ENCODE peak calls at places on chromosomes 1 and 21, in four cellular contexts. C is foreskin fibroblast, A is cardiac fibroblast, Z is heart left ventricle. I is an unnamed sample.

GRCh38 chr1:93321720-93322119 is 24.0 kb upstream of the DR1 start:
- DNase-seq in C (no peak), A (no peak), Z (no peak), I (no peak)

GRCh38 chr1:237751090-237751489 is 139.6 kb downstream of the ZP4 start:
- DNase-seq in C (no peak), A (no peak), Z (no peak), I (no peak)

GRCh38 chr1:61743716-61744620 is 1.7 kb downstream of the PATJ start:
- DNase-seq in C (no peak), A (no peak), Z (no peak), I (no peak)

GRCh38 chr1:210231846-210232523 is 611 bp upstream of the SERTAD4 start:
- DNase-seq in C (peak; percentile 64), A (peak; percentile 75), Z (peak; percentile 47), I (peak; percentile 61)

GRCh38 chr1:81554108-81554507 is 246.6 kb upstream of the ADGRL2 start:
- DNase-seq in C (no peak), A (no peak), Z (no peak), I (no peak)

GRCh38 chr1:51899022-51899421 is 20.5 kb upstream of the NRDC start:
- DNase-seq in C (no peak), A (no peak), Z (no peak), I (no peak)

GRCh38 chr1:27145934-27146354 is 9.0 kb downstream of the SLC9A1 start:
- DNase-seq in C (peak; percentile 83), A (peak; percentile 60), Z (no peak), I (peak; percentile 79)

GRCh38 chr1:226403522-226404034 is 4.3 kb downstream of the PARP1 start:
- DNase-seq in C (peak; percentile 14), A (peak; percentile 16), Z (no peak), I (peak; percentile 15)

GRCh38 chr1:231827337-231828105 is 200.9 kb downstream of the DISC1 start:
- DNase-seq in C (peak; percentile 71), A (peak; percentile 81), Z (no peak), I (peak; percentile 97)

GRCh38 chr21:42480736-42481135 is 15.3 kb downstream of the RSPH1 start:
- DNase-seq in C (no peak), A (no peak), Z (no peak), I (no peak)

GRCh38 chr21:32412162-32412997 is at the start of gene EVA1C:
- DNase-seq in C (peak; percentile 43), A (peak; percentile 86), Z (peak; percentile 77), I (no peak)

DNA sequence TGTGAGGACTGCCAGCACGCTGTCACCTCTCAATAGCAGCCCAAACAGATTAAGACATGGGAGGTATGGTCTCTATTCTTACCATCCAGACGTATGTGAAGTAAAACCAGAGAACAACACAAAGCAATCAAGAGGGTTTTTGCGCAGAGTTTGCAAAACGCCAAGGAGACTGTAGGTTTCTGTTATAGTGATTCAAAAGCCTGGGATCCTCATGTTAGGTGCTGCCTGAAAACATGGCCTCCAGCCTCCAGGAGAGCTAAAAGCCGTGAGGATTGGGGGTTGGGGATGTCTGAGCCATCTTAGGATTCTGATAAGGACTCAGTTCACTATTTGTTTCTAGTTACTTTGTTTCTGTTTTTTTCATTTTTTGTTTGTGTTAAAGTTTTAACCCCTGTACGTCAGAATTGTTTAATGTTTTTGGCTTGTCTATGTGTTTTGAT is 4.2 kb upstream of the CCT8 start:
- DNase-seq in C (no peak), A (peak; percentile 46), Z (no peak), I (peak; percentile 32)
- H3K4me3 ChIP-seq in C (peak overlapping the region; percentile 39), A (peak overlapping the region; percentile 45), Z (peak overlapping the region; percentile 60), I (peak overlapping the region; percentile 59)

DNA sequence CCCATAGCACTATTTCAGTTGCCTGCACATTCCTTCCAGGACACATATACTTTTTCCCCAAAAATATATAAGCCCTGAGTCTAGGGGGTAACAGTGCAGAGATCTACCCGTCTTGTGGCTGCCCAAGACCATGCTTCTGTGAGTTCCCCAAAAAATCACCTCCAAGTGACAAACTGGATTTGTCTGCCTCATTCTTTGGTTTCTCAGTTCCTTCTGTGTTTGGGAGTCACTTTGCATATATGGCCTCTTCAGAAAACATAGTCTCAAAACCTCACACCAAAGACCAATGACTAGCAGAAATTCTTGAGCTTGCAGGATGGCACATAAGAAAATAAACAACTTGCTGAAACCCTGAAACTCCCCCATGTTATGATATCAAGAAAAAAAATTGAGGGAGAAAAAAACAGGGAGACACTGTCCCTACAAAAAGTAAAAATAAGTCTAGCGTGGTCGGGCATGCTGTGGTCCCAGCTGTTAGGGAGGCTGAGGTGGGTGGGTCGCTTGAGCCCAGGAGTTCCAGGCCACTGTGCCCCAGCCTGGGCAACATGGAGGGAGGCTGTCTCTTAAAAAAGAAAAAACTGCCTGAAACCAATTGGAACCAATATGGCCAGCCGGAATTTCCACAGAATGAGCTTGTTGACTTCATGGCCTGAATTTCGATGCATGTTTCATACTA is 8.0 kb downstream of the JMJD4 start:
- DNase-seq in C (no peak), A (no peak), Z (no peak), I (no peak)
- H3K4me3 ChIP-seq in C (no peak overlapping the region), A (no peak overlapping the region), Z (no peak overlapping the region), I (no peak overlapping the region)

GRCh38 chr1:74549351-74549750 is 36.9 kb upstream of the LRRC53 start:
- DNase-seq in C (no peak), A (no peak), Z (no peak), I (no peak)
- H3K4me3 ChIP-seq in C (no peak overlapping the region), A (no peak overlapping the region), Z (no peak overlapping the region), I (no peak overlapping the region)

DNA sequence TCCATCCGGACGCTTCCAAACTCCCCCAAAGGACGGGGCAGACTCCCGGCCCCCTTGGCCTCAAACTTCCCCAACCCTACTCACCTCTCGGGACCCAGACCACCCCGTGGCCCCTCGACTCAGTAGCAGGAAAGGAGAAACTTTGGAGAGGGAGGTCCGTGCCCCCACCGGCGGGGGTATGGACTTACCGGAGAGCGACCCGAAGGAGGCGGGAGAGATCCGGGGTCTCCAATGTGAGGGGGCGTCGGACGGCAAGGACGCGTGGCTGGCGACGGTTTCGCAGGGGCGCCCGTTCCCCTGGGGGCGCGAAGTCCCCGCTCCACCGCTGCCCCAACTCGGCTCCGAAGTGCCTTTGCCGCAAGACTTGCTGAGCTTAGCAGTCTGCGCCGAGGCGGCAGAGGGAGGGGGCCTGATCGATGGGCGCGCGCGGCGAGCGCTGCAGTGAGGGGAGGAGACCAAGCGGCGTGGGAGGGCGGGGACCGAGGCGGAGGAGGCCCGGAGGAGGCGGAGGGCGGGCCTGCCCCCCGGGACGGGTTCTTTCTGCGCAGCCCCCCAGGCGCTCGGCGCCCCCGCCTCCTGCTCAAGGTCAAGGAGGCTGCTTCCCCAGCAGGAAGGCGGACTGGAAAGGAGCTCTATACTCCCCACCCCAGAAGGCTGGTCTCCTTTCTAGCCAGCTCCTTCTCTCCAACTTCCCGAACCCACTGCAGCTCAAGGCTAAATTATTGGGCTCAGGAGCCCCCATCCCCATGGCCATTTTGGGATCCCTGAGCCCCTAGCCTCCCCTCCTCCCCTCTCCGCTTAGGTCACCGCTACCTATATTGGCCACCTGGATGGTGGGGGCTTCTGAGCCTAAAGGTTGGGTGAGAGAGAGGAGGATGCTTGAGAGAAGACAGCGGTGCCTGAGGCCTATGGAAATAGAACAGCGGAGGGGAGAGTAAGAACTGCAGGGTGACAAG is at the start of gene SYT2:
- DNase-seq in C (no peak), A (peak; percentile 28), Z (no peak), I (no peak)
- H3K4me3 ChIP-seq in C (no peak within 1 kb of the TSS), A (no peak within 1 kb of the TSS), Z (peak within 1 kb of the TSS; percentile 23), I (no peak within 1 kb of the TSS)

GRCh38 chr1:36122463-36123025 is 2.5 kb downstream of the COL8A2 start:
- DNase-seq in C (no peak), A (no peak), Z (no peak), I (no peak)

GRCh38 chr1:36123357-36123756 is 1.7 kb downstream of the COL8A2 start:
- DNase-seq in C (no peak), A (no peak), Z (no peak), I (peak; percentile 37)

GRCh38 chr1:36126005-36126716 is 1.1 kb upstream of the COL8A2 start:
- DNase-seq in C (no peak), A (no peak), Z (no peak), I (no peak)

GRCh38 chr1:36125129-36125991 is at the start of gene COL8A2:
- DNase-seq in C (no peak), A (no peak), Z (no peak), I (no peak)

DNA sequence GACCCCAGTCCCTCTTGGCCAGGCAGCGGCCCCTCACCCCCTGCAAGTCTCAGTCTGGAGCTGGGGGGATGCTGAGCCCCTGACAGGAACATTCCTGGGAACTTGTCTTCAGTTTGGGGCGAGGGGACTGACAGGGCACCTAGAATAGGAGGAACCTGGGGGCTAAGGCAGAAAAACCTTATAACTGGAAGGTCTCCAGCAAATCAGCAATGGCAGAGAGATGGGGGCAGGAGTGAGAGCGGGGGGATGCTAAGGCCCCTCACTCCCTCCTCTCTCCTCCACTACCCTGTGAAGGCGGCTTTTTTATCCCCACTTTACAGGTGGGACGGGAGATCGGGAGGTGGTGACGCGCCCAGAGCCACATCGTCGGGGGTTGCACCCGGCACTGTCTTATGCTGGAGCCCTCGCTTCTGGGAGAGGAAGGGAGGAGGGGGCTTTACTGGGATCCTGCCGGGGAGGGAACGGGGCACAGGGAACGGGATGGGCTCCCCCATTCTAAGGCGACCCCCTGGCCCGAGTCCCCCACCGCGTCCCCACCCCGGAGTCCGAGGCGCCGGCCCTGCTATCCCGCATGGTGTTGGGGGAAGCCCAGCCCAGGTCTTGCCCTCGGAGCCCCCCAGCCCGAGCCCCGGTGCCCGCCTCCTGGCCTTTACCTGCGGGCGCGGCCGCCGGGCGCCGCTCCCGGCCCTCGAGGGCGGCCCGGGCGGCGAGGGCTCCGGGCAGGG is 456 bp downstream of the COL8A2 start:
- DNase-seq in C (no peak), A (no peak), Z (no peak), I (no peak)
- H3K4me3 ChIP-seq in C (no peak overlapping the region), A (no peak overlapping the region), Z (no peak overlapping the region), I (peak overlapping the region; percentile 39)

DNA sequence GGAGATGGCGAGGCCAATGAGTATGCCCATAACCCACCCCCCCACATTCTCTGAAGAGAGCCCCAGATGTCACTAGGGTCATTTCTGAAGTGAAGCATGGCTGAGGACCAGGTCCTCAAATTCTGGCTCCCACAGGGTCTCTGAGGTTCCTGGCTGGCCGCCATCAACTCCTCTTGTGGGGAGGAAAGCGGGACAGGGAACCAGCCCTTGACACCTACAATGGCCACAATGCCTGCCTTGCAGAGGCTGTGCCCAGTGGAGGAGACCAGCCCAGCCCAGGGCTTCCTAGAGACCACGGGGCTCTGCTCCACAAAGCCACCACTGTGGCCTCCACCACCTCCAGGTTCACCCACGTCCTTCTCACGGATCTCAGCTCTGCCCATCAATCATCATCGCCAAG is 120.1 kb upstream of the ARHGEF16 start:
- DNase-seq in C (no peak), A (no peak), Z (no peak), I (no peak)
- H3K4me3 ChIP-seq in C (no peak overlapping the region), A (no peak overlapping the region), Z (no peak overlapping the region), I (no peak overlapping the region)

GRCh38 chr1:3161130-3161840 is 92.3 kb downstream of the PRDM16 start:
- DNase-seq in C (no peak), A (no peak), Z (no peak), I (no peak)
- H3K4me3 ChIP-seq in C (no peak overlapping the region), A (no peak overlapping the region), Z (no peak overlapping the region), I (no peak overlapping the region)

GRCh38 chr1:16156848-16157495 is 1.1 kb upstream of the EPHA2 start:
- DNase-seq in C (no peak), A (peak; percentile 57), Z (peak; percentile 36), I (no peak)
- H3K4me3 ChIP-seq in C (no peak overlapping the region), A (no peak overlapping the region), Z (no peak overlapping the region), I (no peak overlapping the region)

GRCh38 chr1:46551597-46552095 is at the start of gene KNCN:
- DNase-seq in C (no peak), A (no peak), Z (no peak), I (no peak)
- H3K4me3 ChIP-seq in C (no peak within 1 kb of the TSS), A (no peak within 1 kb of the TSS), Z (no peak within 1 kb of the TSS), I (no peak within 1 kb of the TSS)